ENCODE peak calls at places on chromosomes 12 and 14, in four cellular contexts. P, A, W and N are unnamed samples.

GRCh38 chr12:11482955-11483354 is 87.6 kb upstream of the PRB2 start:
- DNase-seq in P (peak; percentile 79), A (no peak), W (peak; percentile 46), N (peak; percentile 64)

GRCh38 chr14:60561845-60562746 is 53.1 kb downstream of the SIX6 start:
- DNase-seq in P (peak; percentile 80), A (peak; percentile 60), W (peak; percentile 78), N (peak; percentile 75)

GRCh38 chr12:97984456-97984855 is 521.9 kb downstream of the RMST start:
- DNase-seq in P (no peak), A (no peak), W (no peak), N (no peak)

GRCh38 chr14:102838531-102838930 is 61.3 kb downstream of the TRAF3 start:
- DNase-seq in P (no peak), A (no peak), W (no peak), N (no peak)

GRCh38 chr14:76918176-76918750 is 92.1 kb downstream of the LRRC74A start:
- DNase-seq in P (peak; percentile 93), A (peak; percentile 36), W (peak; percentile 90), N (no peak)

GRCh38 chr14:64541971-64542838 is 1.7 kb downstream of the HSPA2 start:
- DNase-seq in P (no peak), A (no peak), W (no peak), N (no peak)

GRCh38 chr14:94679941-94680340 is 67.8 kb downstream of the SERPINA3 start:
- DNase-seq in P (no peak), A (no peak), W (no peak), N (no peak)

GRCh38 chr12:54232790-54233189 is 44.0 kb upstream of the SMUG1 start:
- DNase-seq in P (peak; percentile 52), A (no peak), W (peak; percentile 49), N (peak; percentile 62)

GRCh38 chr14:49106721-49107689 is 479.2 kb downstream of the RPS29 start:
- DNase-seq in P (no peak), A (no peak), W (no peak), N (no peak)

GRCh38 chr14:103679351-103679750 is 35.9 kb downstream of the XRCC3 start:
- DNase-seq in P (peak; percentile 16), A (peak; percentile 37), W (no peak), N (no peak)

GRCh38 chr14:69004731-69005431 is 25.8 kb upstream of the ACTN1 start:
- DNase-seq in P (peak; percentile 23), A (no peak), W (no peak), N (no peak)

GRCh38 chr12:87274594-87275245 is 754.5 kb downstream of the C12orf50 start:
- DNase-seq in P (peak; percentile 43), A (no peak), W (peak; percentile 70), N (peak; percentile 46)

GRCh38 chr14:50937325-50937724 is 7.0 kb downstream of the PYGL start:
- DNase-seq in P (peak; percentile 18), A (no peak), W (no peak), N (peak; percentile 71)

GRCh38 chr14:77206877-77207389 is 25.3 kb downstream of the TMEM63C start:
- DNase-seq in P (no peak), A (peak; percentile 34), W (no peak), N (no peak)

GRCh38 chr12:132323171-132324010 is 6.0 kb downstream of the GALNT9 start:
- DNase-seq in P (no peak), A (no peak), W (no peak), N (no peak)

GRCh38 chr12:40375076-40375475 is 150.3 kb downstream of the LRRK2 start:
- DNase-seq in P (no peak), A (peak; percentile 4), W (no peak), N (no peak)

GRCh38 chr12:11497995-11498394 is 102.6 kb upstream of the PRB2 start:
- DNase-seq in P (no peak), A (no peak), W (no peak), N (peak; percentile 15)

GRCh38 chr14:99527026-99527425 is 45.8 kb downstream of the CCNK start:
- DNase-seq in P (no peak), A (no peak), W (no peak), N (no peak)

GRCh38 chr14:34710006-34710405 is 4.4 kb downstream of the CFL2 start:
- DNase-seq in P (no peak), A (no peak), W (peak; percentile 82), N (no peak)

GRCh38 chr14:88482524-88482923 is 72.3 kb downstream of the PTPN21 start:
- DNase-seq in P (no peak), A (no peak), W (no peak), N (no peak)

GRCh38 chr12:93502802-93503623 is 35.7 kb downstream of the MRPL42 start:
- DNase-seq in P (peak; percentile 56), A (no peak), W (peak; percentile 51), N (peak; percentile 34)

GRCh38 chr12:26744697-26745440 is 88.1 kb downstream of the ITPR2 start:
- DNase-seq in P (peak; percentile 88), A (peak; percentile 83), W (no peak), N (no peak)

GRCh38 chr14:96739511-96739910 is 57.7 kb upstream of the VRK1 start:
- DNase-seq in P (no peak), A (peak; percentile 66), W (peak; percentile 18), N (no peak)

GRCh38 chr12:108989381-108989780 is 31.5 kb downstream of the SVOP start:
- DNase-seq in P (no peak), A (no peak), W (no peak), N (no peak)

GRCh38 chr12:25784669-25785068 is 173.8 kb upstream of the RASSF8 start:
- DNase-seq in P (no peak), A (no peak), W (peak; percentile 83), N (no peak)

GRCh38 chr14:59454131-59454530 is 11.0 kb downstream of the GPR135 start:
- DNase-seq in P (peak; percentile 85), A (no peak), W (peak; percentile 84), N (peak; percentile 88)

GRCh38 chr14:68965261-68965761 is 13.8 kb downstream of the ACTN1 start:
- DNase-seq in P (no peak), A (no peak), W (no peak), N (no peak)

GRCh38 chr12:121789800-121790748 is 3.4 kb downstream of the RHOF start:
- DNase-seq in P (no peak), A (no peak), W (no peak), N (peak; percentile 72)

GRCh38 chr14:70808402-70809237 is 693 bp downstream of the MAP3K9 start:
- DNase-seq in P (no peak), A (peak; percentile 29), W (no peak), N (no peak)

GRCh38 chr12:38469689-38470088 is 153.1 kb downstream of the ALG10B start:
- DNase-seq in P (no peak), A (no peak), W (no peak), N (no peak)

GRCh38 chr12:13962699-13963098 is 18.7 kb downstream of the GRIN2B start:
- DNase-seq in P (no peak), A (no peak), W (no peak), N (no peak)

GRCh38 chr14:61152851-61153364 is 128.2 kb downstream of the TMEM30B start:
- DNase-seq in P (peak; percentile 80), A (no peak), W (no peak), N (peak; percentile 81)

GRCh38 chr14:54356172-54356571 is 40.6 kb upstream of the CDKN3 start:
- DNase-seq in P (peak; percentile 65), A (peak; percentile 75), W (no peak), N (no peak)

GRCh38 chr12:98939350-98939749 is 294.3 kb downstream of the APAF1 start:
- DNase-seq in P (peak; percentile 67), A (no peak), W (peak; percentile 22), N (peak; percentile 36)